ENCODE peak calls at places on chromosomes 2 and 18, in five cellular contexts. N is chondrocyte; W is A549; H is ELR; Y is activated naive CD4-positive, alpha-beta T cell. A is an unnamed sample.

GRCh38 chr2:8606226-8606625 is 75.6 kb upstream of the ID2 start:
- DNase-seq in W (no peak), Y (no peak), N (no peak), H (no peak), A (no peak)

GRCh38 chr2:44063007-44063406 is 67.2 kb upstream of the LRPPRC start:
- DNase-seq in W (no peak), H (no peak), Y (no peak), N (no peak), A (no peak)

GRCh38 chr18:59837586-59837985 is 62.2 kb upstream of the PMAIP1 start:
- DNase-seq in N (no peak), H (peak; percentile 84), Y (no peak), W (peak; percentile 56), A (peak; percentile 51)

GRCh38 chr2:69011611-69012157 is 1.3 kb upstream of the ANTXR1 start:
- DNase-seq in Y (no peak), W (no peak), N (no peak), H (peak; percentile 12), A (no peak)

GRCh38 chr2:26086155-26086634 is 52.3 kb downstream of the RAB10 start:
- DNase-seq in H (peak; percentile 87), Y (no peak), W (no peak), N (no peak), A (no peak)

GRCh38 chr2:88350262-88350640 is 102.2 kb downstream of the FOXI3 start:
- DNase-seq in W (no peak), Y (no peak), H (no peak), N (no peak), A (no peak)

GRCh38 chr2:235689427-235689853 is 195.6 kb downstream of the AGAP1 start:
- DNase-seq in N (no peak), W (no peak), H (no peak), Y (no peak), A (no peak)

GRCh38 chr2:235077046-235077445 is 125.2 kb downstream of the SH3BP4 start:
- DNase-seq in Y (no peak), H (peak; percentile 50), N (no peak), W (no peak), A (no peak)

GRCh38 chr2:209773377-209773776 is 1.7 kb downstream of the UNC80 start:
- DNase-seq in H (no peak), W (no peak), N (no peak), Y (no peak), A (no peak)

GRCh38 chr2:220202066-220202465 is 574.6 kb downstream of the SLC4A3 start:
- DNase-seq in H (no peak), Y (no peak), W (no peak), N (no peak), A (no peak)

GRCh38 chr2:210496512-210496911 is 20.0 kb upstream of the LANCL1 start:
- DNase-seq in N (no peak), W (no peak), H (no peak), Y (no peak), A (no peak)

GRCh38 chr2:158559252-158559651 is 102.5 kb downstream of the PKP4 start:
- DNase-seq in H (no peak), Y (no peak), W (no peak), N (no peak), A (no peak)

GRCh38 chr2:149653831-149654445 is 66.4 kb upstream of the MMADHC start:
- DNase-seq in Y (no peak), H (no peak), N (no peak), W (no peak), A (no peak)

GRCh38 chr2:169765523-169765922 is 31.9 kb downstream of the KLHL23 start:
- DNase-seq in W (no peak), H (peak; percentile 40), Y (no peak), N (no peak), A (no peak)

GRCh38 chr2:236167297-236168109 is 683 bp downstream of the GBX2 start:
- DNase-seq in Y (no peak), H (peak; percentile 61), N (peak; percentile 92), W (peak; percentile 51), A (peak; percentile 53)

GRCh38 chr2:128836559-128837100 is 518.0 kb upstream of the HS6ST1 start:
- DNase-seq in W (no peak), N (peak; percentile 52), H (no peak), Y (no peak), A (no peak)

A was measured in endothelial cell.